ENCODE peak calls at places on chromosomes 5 and 9, in eight cellular contexts. F is sigmoid colon, W is H1, X is ovary, I is tibial nerve, K is stomach, P is suprapubic skin, D is A549. R is an unnamed sample.

GRCh38 chr5:175897285-175897684 is 25.9 kb downstream of the CPLX2 start:
- DNase-seq in D (no peak), K (no peak), X (no peak), I (no peak), F (no peak), W (no peak), P (no peak), R (no peak)

GRCh38 chr5:33120671-33121070 is 320.1 kb upstream of the TARS1 start:
- DNase-seq in F (no peak), X (no peak), W (no peak), K (no peak), P (no peak), I (no peak), D (no peak), R (no peak)

GRCh38 chr9:784202-784601 is 57.3 kb upstream of the DMRT1 start:
- DNase-seq in D (no peak), I (no peak), K (no peak), W (no peak), P (peak; percentile 32), X (no peak), F (no peak), R (no peak)

GRCh38 chr9:133031496-133031911 is 707 bp downstream of the GTF3C5 start:
- DNase-seq in X (no peak), K (no peak), D (peak; percentile 14), P (no peak), F (peak; percentile 22), W (no peak), I (no peak), R (no peak)

GRCh38 chr5:174972291-174972690 is 247.9 kb downstream of the MSX2 start:
- DNase-seq in K (peak; percentile 37), D (no peak), W (no peak), P (no peak), X (no peak), F (no peak), I (no peak), R (peak; percentile 39)

GRCh38 chr5:58335518-58335917 is 124.4 kb downstream of the PLK2 start:
- DNase-seq in F (no peak), W (no peak), P (no peak), K (no peak), X (no peak), D (peak; percentile 40), I (no peak), R (no peak)

GRCh38 chr9:117035546-117035945 is 348.4 kb downstream of the TRIM32 start:
- DNase-seq in D (no peak), P (no peak), K (no peak), W (no peak), F (no peak), X (no peak), I (no peak), R (no peak)

GRCh38 chr9:36864491-36865410 is 169.3 kb downstream of the PAX5 start:
- DNase-seq in D (no peak), P (no peak), F (peak; percentile 53), W (no peak), X (no peak), I (no peak), K (no peak), R (no peak)

GRCh38 chr5:103041071-103041676 is 78.8 kb downstream of the GIN1 start:
- DNase-seq in X (no peak), D (peak; percentile 58), W (no peak), K (no peak), P (no peak), F (no peak), I (no peak), R (no peak)

GRCh38 chr9:129109952-129110739 is 447 bp downstream of the CRAT start:
- DNase-seq in W (no peak), F (peak; percentile 74), D (peak; percentile 40), X (peak; percentile 45), P (no peak), K (no peak), I (no peak), R (peak; percentile 28)

GRCh38 chr5:28499764-28500290 is 1461.4 kb upstream of the CDH9 start:
- DNase-seq in K (no peak), X (no peak), I (no peak), W (no peak), D (no peak), F (no peak), P (no peak), R (no peak)

GRCh38 chr5:91126448-91126847 is 256.7 kb downstream of the ARRDC3 start:
- DNase-seq in D (peak; percentile 27), W (no peak), I (no peak), X (no peak), P (no peak), K (no peak), F (peak; percentile 65), R (no peak)

GRCh38 chr5:68478306-68479091 is 262.9 kb downstream of the PIK3R1 start:
- DNase-seq in X (no peak), I (no peak), D (no peak), W (no peak), K (no peak), P (no peak), F (no peak), R (no peak)

GRCh38 chr9:92707530-92707929 is 37.6 kb upstream of the IPPK start:
- DNase-seq in F (no peak), I (no peak), W (no peak), D (no peak), X (no peak), P (no peak), K (no peak), R (no peak)

GRCh38 chr9:92709954-92710353 is 40.0 kb upstream of the IPPK start:
- DNase-seq in D (no peak), P (no peak), W (no peak), F (no peak), X (no peak), I (no peak), K (no peak), R (no peak)

GRCh38 chr9:92704528-92704927 is 34.6 kb upstream of the IPPK start:
- DNase-seq in D (no peak), K (no peak), F (no peak), P (no peak), W (no peak), I (no peak), X (no peak), R (no peak)

GRCh38 chr9:92709240-92709639 is 39.3 kb upstream of the IPPK start:
- DNase-seq in F (no peak), W (no peak), I (no peak), P (no peak), K (no peak), X (no peak), D (no peak), R (no peak)

GRCh38 chr9:92706218-92706940 is 36.4 kb upstream of the IPPK start:
- DNase-seq in K (no peak), X (no peak), F (no peak), I (no peak), D (peak; percentile 35), P (no peak), W (no peak), R (no peak)
- TF ChIP-seq EP300 in K (no peak), X (no peak), F (no peak), I (no peak), D (no peak), P (no peak), W (no peak), R (no peak)

GRCh38 chr5:107072967-107073366 is 597.8 kb downstream of the EFNA5 start:
- DNase-seq in I (no peak), P (no peak), D (no peak), W (no peak), F (no peak), X (no peak), K (no peak), R (no peak)

GRCh38 chr5:107063511-107063910 is 607.2 kb downstream of the EFNA5 start:
- DNase-seq in F (no peak), W (no peak), D (no peak), P (no peak), X (no peak), K (no peak), I (no peak), R (no peak)

GRCh38 chr5:107068782-107069181 is 602.0 kb downstream of the EFNA5 start:
- DNase-seq in X (no peak), K (no peak), F (no peak), W (no peak), P (no peak), D (no peak), I (no peak), R (no peak)

GRCh38 chr5:107072440-107072839 is 598.3 kb downstream of the EFNA5 start:
- DNase-seq in P (no peak), F (no peak), W (no peak), X (no peak), D (no peak), K (no peak), I (no peak), R (no peak)

DNA sequence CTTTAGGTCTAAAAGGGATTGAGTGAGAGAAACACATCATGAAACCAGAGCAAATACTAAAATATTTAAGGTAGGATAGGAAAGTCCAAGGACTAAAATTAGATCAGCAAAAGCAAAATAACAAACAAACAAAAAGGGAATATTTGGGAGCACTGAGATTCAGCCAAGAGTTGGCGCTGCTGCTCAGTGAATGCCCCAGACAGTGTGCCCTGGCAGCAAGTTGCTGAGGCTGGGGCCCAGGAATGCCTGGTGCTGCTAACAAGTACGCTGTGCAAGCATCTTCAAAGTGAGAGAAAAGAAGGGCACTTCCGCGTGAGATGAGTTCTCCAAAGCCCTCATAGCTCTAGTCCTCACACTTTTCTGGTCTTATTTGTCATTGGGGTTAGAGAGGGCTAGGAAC is 603.3 kb downstream of the EFNA5 start:
- DNase-seq in D (no peak), W (no peak), X (no peak), I (no peak), P (no peak), K (no peak), F (no peak), R (no peak)
- TF ChIP-seq EP300 in D (no peak), W (no peak), X (no peak), I (no peak), P (no peak), K (no peak), F (no peak), R (no peak)

GRCh38 chr9:85610074-85610855 is 131.5 kb downstream of the AGTPBP1 start:
- DNase-seq in F (no peak), P (no peak), K (no peak), I (no peak), D (peak; percentile 73), X (peak; percentile 29), W (no peak), R (no peak)
- TF ChIP-seq EP300 in F (no peak), P (no peak), K (no peak), I (no peak), D (no peak), X (no peak), W (no peak), R (no peak)

GRCh38 chr9:4308482-4308881 is 8.6 kb upstream of the GLIS3 start:
- DNase-seq in I (no peak), X (no peak), P (no peak), K (no peak), F (no peak), D (no peak), W (no peak), R (no peak)

GRCh38 chr9:4305586-4305985 is 5.7 kb upstream of the GLIS3 start:
- DNase-seq in I (no peak), X (no peak), K (no peak), D (no peak), F (no peak), W (no peak), P (no peak), R (no peak)

GRCh38 chr9:4306788-4307144 is 6.9 kb upstream of the GLIS3 start:
- DNase-seq in F (no peak), P (no peak), W (no peak), D (no peak), K (no peak), I (no peak), X (no peak), R (no peak)

GRCh38 chr9:4305065-4305481 is 5.2 kb upstream of the GLIS3 start:
- DNase-seq in P (no peak), K (no peak), F (no peak), I (no peak), D (no peak), W (no peak), X (no peak), R (no peak)

GRCh38 chr9:4306066-4306787 is 6.4 kb upstream of the GLIS3 start:
- DNase-seq in P (no peak), W (no peak), K (no peak), X (no peak), D (no peak), I (no peak), F (no peak), R (no peak)
- TF ChIP-seq EP300 in P (no peak), W (no peak), K (no peak), X (no peak), D (no peak), I (no peak), F (no peak), R (no peak)

R was measured in upper lobe of left lung.